ENCODE peak calls at places on chromosome 1, in eight cellular contexts. One of them, this sample, is unnamed.

GRCh38 chr1:90359994-90360393 is 357.1 kb downstream of the BARHL2 start:
- DNase-seq in brain microvascular endothelial cell: no peak
- DNase-seq in esophagus squamous epithelium: no peak
- DNase-seq in heart left ventricle: no peak
- DNase-seq in GM12878: no peak
- DNase-seq in astrocyte of the spinal cord: no peak
- DNase-seq in K562: no peak
- DNase-seq in pancreas: no peak
- DNase-seq in this sample: no peak

GRCh38 chr1:31302749-31303441 is 6.1 kb downstream of the ZCCHC17 start:
- DNase-seq in esophagus squamous epithelium: no peak
- DNase-seq in heart left ventricle: no peak
- DNase-seq in pancreas: no peak
- DNase-seq in K562: peak
- DNase-seq in brain microvascular endothelial cell: no peak
- DNase-seq in astrocyte of the spinal cord: no peak
- DNase-seq in GM12878: no peak
- DNase-seq in this sample: no peak

GRCh38 chr1:41041866-41042265 is 20.3 kb upstream of the SLFNL1 start:
- DNase-seq in brain microvascular endothelial cell: no peak
- DNase-seq in heart left ventricle: no peak
- DNase-seq in astrocyte of the spinal cord: no peak
- DNase-seq in K562: no peak
- DNase-seq in esophagus squamous epithelium: no peak
- DNase-seq in pancreas: no peak
- DNase-seq in GM12878: no peak
- DNase-seq in this sample: peak

GRCh38 chr1:194816859-194817258 is 1630.4 kb upstream of the B3GALT2 start:
- DNase-seq in GM12878: no peak
- DNase-seq in pancreas: no peak
- DNase-seq in heart left ventricle: no peak
- DNase-seq in astrocyte of the spinal cord: no peak
- DNase-seq in K562: no peak
- DNase-seq in esophagus squamous epithelium: no peak
- DNase-seq in brain microvascular endothelial cell: no peak
- DNase-seq in this sample: no peak

GRCh38 chr1:62590255-62590969 is 6.9 kb upstream of the ANGPTL3 start:
- DNase-seq in GM12878: no peak
- DNase-seq in pancreas: no peak
- DNase-seq in esophagus squamous epithelium: no peak
- DNase-seq in heart left ventricle: no peak
- DNase-seq in K562: no peak
- DNase-seq in brain microvascular endothelial cell: no peak
- DNase-seq in astrocyte of the spinal cord: no peak
- DNase-seq in this sample: no peak

GRCh38 chr1:87086120-87086519 is 171.7 kb downstream of the HS2ST1 start:
- DNase-seq in heart left ventricle: no peak
- DNase-seq in pancreas: no peak
- DNase-seq in astrocyte of the spinal cord: no peak
- DNase-seq in brain microvascular endothelial cell: no peak
- DNase-seq in K562: no peak
- DNase-seq in esophagus squamous epithelium: no peak
- DNase-seq in GM12878: no peak
- DNase-seq in this sample: no peak

GRCh38 chr1:48200166-48200900 is 22.2 kb upstream of the SLC5A9 start:
- DNase-seq in esophagus squamous epithelium: no peak
- DNase-seq in GM12878: no peak
- DNase-seq in K562: no peak
- DNase-seq in heart left ventricle: no peak
- DNase-seq in brain microvascular endothelial cell: peak
- DNase-seq in astrocyte of the spinal cord: peak
- DNase-seq in pancreas: no peak
- DNase-seq in this sample: no peak

GRCh38 chr1:153488731-153489130 is 28.3 kb upstream of the S100A7 start:
- DNase-seq in esophagus squamous epithelium: no peak
- DNase-seq in GM12878: no peak
- DNase-seq in heart left ventricle: peak
- DNase-seq in K562: no peak
- DNase-seq in brain microvascular endothelial cell: no peak
- DNase-seq in astrocyte of the spinal cord: no peak
- DNase-seq in pancreas: no peak
- DNase-seq in this sample: no peak

GRCh38 chr1:89873757-89874156 is 52.9 kb downstream of the LRRC8D start:
- DNase-seq in K562: no peak
- DNase-seq in heart left ventricle: no peak
- DNase-seq in GM12878: no peak
- DNase-seq in pancreas: no peak
- DNase-seq in astrocyte of the spinal cord: peak
- DNase-seq in esophagus squamous epithelium: no peak
- DNase-seq in brain microvascular endothelial cell: no peak
- DNase-seq in this sample: no peak

GRCh38 chr1:3114846-3115245 is 45.8 kb downstream of the PRDM16 start:
- DNase-seq in GM12878: no peak
- DNase-seq in pancreas: no peak
- DNase-seq in K562: no peak
- DNase-seq in astrocyte of the spinal cord: no peak
- DNase-seq in heart left ventricle: no peak
- DNase-seq in brain microvascular endothelial cell: no peak
- DNase-seq in esophagus squamous epithelium: no peak
- DNase-seq in this sample: no peak

GRCh38 chr1:91725961-91726704 is 159.8 kb downstream of the TGFBR3 start:
- DNase-seq in pancreas: no peak
- DNase-seq in GM12878: no peak
- DNase-seq in brain microvascular endothelial cell: peak
- DNase-seq in K562: no peak
- DNase-seq in astrocyte of the spinal cord: peak
- DNase-seq in heart left ventricle: no peak
- DNase-seq in esophagus squamous epithelium: no peak
- DNase-seq in this sample: peak

GRCh38 chr1:228804640-228805413 is 69.5 kb downstream of the RHOU start:
- DNase-seq in brain microvascular endothelial cell: no peak
- DNase-seq in GM12878: no peak
- DNase-seq in heart left ventricle: no peak
- DNase-seq in astrocyte of the spinal cord: no peak
- DNase-seq in esophagus squamous epithelium: no peak
- DNase-seq in pancreas: no peak
- DNase-seq in K562: no peak
- DNase-seq in this sample: no peak

GRCh38 chr1:178188306-178188705 is 94.4 kb downstream of the RASAL2 start:
- DNase-seq in astrocyte of the spinal cord: no peak
- DNase-seq in GM12878: no peak
- DNase-seq in pancreas: no peak
- DNase-seq in K562: no peak
- DNase-seq in brain microvascular endothelial cell: no peak
- DNase-seq in esophagus squamous epithelium: no peak
- DNase-seq in heart left ventricle: no peak
- DNase-seq in this sample: no peak

GRCh38 chr1:180778782-180779398 is 133.8 kb upstream of the KIAA1614 start:
- DNase-seq in K562: peak
- DNase-seq in GM12878: no peak
- DNase-seq in astrocyte of the spinal cord: no peak
- DNase-seq in brain microvascular endothelial cell: no peak
- DNase-seq in pancreas: no peak
- DNase-seq in esophagus squamous epithelium: no peak
- DNase-seq in heart left ventricle: no peak
- DNase-seq in this sample: no peak

GRCh38 chr1:223016890-223017289 is 126.2 kb downstream of the TLR5 start:
- DNase-seq in GM12878: no peak
- DNase-seq in heart left ventricle: no peak
- DNase-seq in esophagus squamous epithelium: no peak
- DNase-seq in pancreas: no peak
- DNase-seq in brain microvascular endothelial cell: no peak
- DNase-seq in astrocyte of the spinal cord: no peak
- DNase-seq in K562: no peak
- DNase-seq in this sample: no peak

GRCh38 chr1:61561666-61562065 is 163.3 kb downstream of the TM2D1 start:
- DNase-seq in K562: no peak
- DNase-seq in GM12878: no peak
- DNase-seq in heart left ventricle: no peak
- DNase-seq in pancreas: no peak
- DNase-seq in astrocyte of the spinal cord: peak
- DNase-seq in esophagus squamous epithelium: no peak
- DNase-seq in brain microvascular endothelial cell: peak
- DNase-seq in this sample: no peak

GRCh38 chr1:8663090-8663802 is 154.2 kb downstream of the RERE start:
- DNase-seq in K562: no peak
- DNase-seq in esophagus squamous epithelium: no peak
- DNase-seq in GM12878: no peak
- DNase-seq in astrocyte of the spinal cord: no peak
- DNase-seq in brain microvascular endothelial cell: no peak
- DNase-seq in pancreas: no peak
- DNase-seq in heart left ventricle: no peak
- DNase-seq in this sample: no peak

GRCh38 chr1:171751208-171751607 is 9.3 kb upstream of the VAMP4 start:
- DNase-seq in astrocyte of the spinal cord: no peak
- DNase-seq in heart left ventricle: no peak
- DNase-seq in K562: no peak
- DNase-seq in esophagus squamous epithelium: no peak
- DNase-seq in GM12878: no peak
- DNase-seq in pancreas: no peak
- DNase-seq in brain microvascular endothelial cell: no peak
- DNase-seq in this sample: no peak

GRCh38 chr1:217063065-217063908 is 340.1 kb upstream of the ESRRG start:
- DNase-seq in brain microvascular endothelial cell: no peak
- DNase-seq in astrocyte of the spinal cord: no peak
- DNase-seq in heart left ventricle: no peak
- DNase-seq in K562: no peak
- DNase-seq in esophagus squamous epithelium: no peak
- DNase-seq in pancreas: no peak
- DNase-seq in GM12878: no peak
- DNase-seq in this sample: no peak

GRCh38 chr1:217062566-217062965 is 339.3 kb upstream of the ESRRG start:
- DNase-seq in astrocyte of the spinal cord: no peak
- DNase-seq in heart left ventricle: no peak
- DNase-seq in brain microvascular endothelial cell: no peak
- DNase-seq in GM12878: no peak
- DNase-seq in pancreas: no peak
- DNase-seq in K562: no peak
- DNase-seq in esophagus squamous epithelium: no peak
- DNase-seq in this sample: no peak

GRCh38 chr1:217053666-217054065 is 330.4 kb upstream of the ESRRG start:
- DNase-seq in esophagus squamous epithelium: no peak
- DNase-seq in heart left ventricle: no peak
- DNase-seq in brain microvascular endothelial cell: no peak
- DNase-seq in pancreas: no peak
- DNase-seq in GM12878: no peak
- DNase-seq in astrocyte of the spinal cord: no peak
- DNase-seq in K562: no peak
- DNase-seq in this sample: no peak

DNA sequence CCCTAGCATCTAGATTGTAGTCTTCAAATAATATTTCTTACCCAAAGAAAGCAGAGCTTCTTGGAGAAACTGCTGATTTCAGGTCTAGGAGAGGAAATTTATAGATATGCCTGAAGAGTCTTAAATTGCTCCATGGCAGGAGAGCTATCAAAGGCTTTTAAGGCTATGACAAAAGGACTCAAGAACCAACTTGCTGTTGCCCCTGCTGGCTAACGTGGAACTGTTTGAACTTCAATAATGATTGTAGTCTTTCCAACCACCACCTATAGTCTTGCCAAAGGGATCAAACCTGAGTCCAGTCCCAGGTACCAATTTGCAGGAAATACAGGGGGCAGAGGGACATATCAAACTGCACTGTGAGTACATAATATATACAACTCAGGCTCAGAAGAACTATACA is 336.2 kb upstream of the ESRRG start:
- DNase-seq in pancreas: no peak
- DNase-seq in K562: no peak
- DNase-seq in GM12878: no peak
- DNase-seq in astrocyte of the spinal cord: no peak
- DNase-seq in esophagus squamous epithelium: no peak
- DNase-seq in brain microvascular endothelial cell: no peak
- DNase-seq in heart left ventricle: no peak
- DNase-seq in this sample: no peak
- TF ChIP-seq CTCF in pancreas: no peak
- TF ChIP-seq CTCF in K562: no peak
- TF ChIP-seq CTCF in GM12878: no peak
- TF ChIP-seq CTCF in astrocyte of the spinal cord: no peak
- TF ChIP-seq CTCF in esophagus squamous epithelium: no peak
- TF ChIP-seq CTCF in brain microvascular endothelial cell: no peak
- TF ChIP-seq CTCF in heart left ventricle: no peak
- TF ChIP-seq CTCF in this sample: no peak

DNA sequence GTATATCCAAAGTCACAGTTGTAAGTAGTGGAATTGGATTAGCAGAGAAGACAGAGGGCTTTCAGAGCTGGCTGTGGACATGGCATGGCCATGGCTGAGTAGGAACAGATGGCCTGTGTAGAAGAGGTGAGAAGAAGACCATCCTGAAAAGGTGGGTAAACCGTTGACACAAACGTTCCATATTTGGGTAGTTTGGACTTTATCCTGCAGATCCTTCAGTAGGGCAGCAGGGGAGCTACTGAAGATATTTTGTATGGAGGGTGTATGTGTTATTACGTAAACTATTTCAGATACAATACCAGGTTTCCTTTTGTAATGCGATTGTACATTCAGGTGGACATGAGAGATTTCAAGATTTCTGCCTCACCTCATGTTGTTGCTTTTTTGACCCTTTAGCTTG is 1.6 kb downstream of the UTP11 start:
- DNase-seq in esophagus squamous epithelium: no peak
- DNase-seq in brain microvascular endothelial cell: no peak
- DNase-seq in K562: peak
- DNase-seq in GM12878: no peak
- DNase-seq in pancreas: no peak
- DNase-seq in heart left ventricle: no peak
- DNase-seq in astrocyte of the spinal cord: no peak
- DNase-seq in this sample: no peak
- H3K4me3 ChIP-seq in esophagus squamous epithelium: peak
- H3K4me3 ChIP-seq in brain microvascular endothelial cell: peak
- H3K4me3 ChIP-seq in K562: peak
- H3K4me3 ChIP-seq in GM12878: peak
- H3K4me3 ChIP-seq in pancreas: no peak
- H3K4me3 ChIP-seq in heart left ventricle: no peak
- H3K4me3 ChIP-seq in astrocyte of the spinal cord: no peak
- H3K4me3 ChIP-seq in this sample: peak

GRCh38 chr1:226637147-226637935 is 88.8 kb downstream of the STUM start:
- DNase-seq in K562: peak
- DNase-seq in astrocyte of the spinal cord: no peak
- DNase-seq in heart left ventricle: peak
- DNase-seq in brain microvascular endothelial cell: no peak
- DNase-seq in esophagus squamous epithelium: no peak
- DNase-seq in pancreas: no peak
- DNase-seq in GM12878: no peak
- DNase-seq in this sample: no peak
- TF ChIP-seq CTCF in K562: peak
- TF ChIP-seq CTCF in astrocyte of the spinal cord: peak
- TF ChIP-seq CTCF in heart left ventricle: peak
- TF ChIP-seq CTCF in brain microvascular endothelial cell: peak
- TF ChIP-seq CTCF in esophagus squamous epithelium: no peak
- TF ChIP-seq CTCF in pancreas: no peak
- TF ChIP-seq CTCF in GM12878: no peak
- TF ChIP-seq CTCF in this sample: peak

DNA sequence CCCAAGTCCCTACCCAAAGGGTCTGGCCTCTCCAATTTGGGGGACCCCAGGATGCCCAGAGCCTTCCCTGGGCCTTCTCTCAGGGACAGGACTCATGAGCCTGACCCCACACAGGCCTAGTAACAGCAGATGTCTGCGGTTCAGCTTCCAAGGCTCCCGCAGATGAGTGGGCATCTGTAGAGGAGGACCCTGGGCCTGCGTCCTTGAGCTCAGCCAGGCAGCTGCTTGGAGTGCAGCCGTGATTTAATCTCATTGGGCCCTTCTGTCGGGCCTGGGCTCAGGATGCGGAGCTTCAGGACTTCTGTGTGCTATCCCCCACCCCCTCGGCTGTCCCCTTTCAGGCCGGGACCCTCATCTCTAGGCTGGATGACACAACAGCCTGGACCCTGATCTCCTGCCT is 35.4 kb downstream of the IGSF21 start:
- DNase-seq in brain microvascular endothelial cell: no peak
- DNase-seq in astrocyte of the spinal cord: no peak
- DNase-seq in pancreas: no peak
- DNase-seq in esophagus squamous epithelium: no peak
- DNase-seq in GM12878: no peak
- DNase-seq in K562: no peak
- DNase-seq in heart left ventricle: no peak
- DNase-seq in this sample: no peak
- H3K4me3 ChIP-seq in brain microvascular endothelial cell: no peak
- H3K4me3 ChIP-seq in astrocyte of the spinal cord: no peak
- H3K4me3 ChIP-seq in pancreas: no peak
- H3K4me3 ChIP-seq in esophagus squamous epithelium: no peak
- H3K4me3 ChIP-seq in GM12878: no peak
- H3K4me3 ChIP-seq in K562: no peak
- H3K4me3 ChIP-seq in heart left ventricle: no peak
- H3K4me3 ChIP-seq in this sample: no peak